ENCODE peak calls at places on chromosomes 11 and 22, in five cellular contexts. C is mammary epithelial cell, W is cardiac muscle cell, G is OCI-LY7, M is left ventricle myocardium inferior. U is an unnamed sample.

GRCh38 chr22:47371263-47372090 is 609.0 kb downstream of the TBC1D22A start:
- DNase-seq in W (no peak), M (no peak), C (no peak), G (no peak), U (no peak)

GRCh38 chr11:76673164-76674142 is 2.9 kb upstream of the LRRC32 start:
- DNase-seq in M (no peak), W (no peak), G (peak; percentile 55), C (no peak), U (no peak)

GRCh38 chr11:86688398-86689179 is 16.2 kb upstream of the ME3 start:
- DNase-seq in G (no peak), W (no peak), C (no peak), M (no peak), U (no peak)

GRCh38 chr11:94400839-94401772 is at the start of gene GPR83:
- DNase-seq in G (no peak), M (peak; percentile 19), W (peak; percentile 63), C (peak; percentile 23), U (no peak)

GRCh38 chr11:86245369-86246292 is 1.1 kb downstream of the EED start:
- DNase-seq in C (peak; percentile 19), W (peak; percentile 14), M (no peak), G (peak; percentile 14), U (no peak)

GRCh38 chr22:49668402-49668801 is 159.3 kb downstream of the BRD1 start:
- DNase-seq in M (no peak), C (no peak), G (no peak), W (no peak), U (no peak)

GRCh38 chr11:26283852-26284421 is 48.0 kb upstream of the ANO3 start:
- DNase-seq in W (peak; percentile 10), G (no peak), C (no peak), M (no peak), U (no peak)

GRCh38 chr11:122007611-122008071 is 108.4 kb downstream of the BLID start:
- DNase-seq in W (no peak), C (no peak), M (peak; percentile 32), G (no peak), U (no peak)

GRCh38 chr11:130215531-130216220 is 56.1 kb downstream of the ST14 start:
- DNase-seq in M (no peak), G (no peak), W (peak; percentile 24), C (no peak), U (no peak)

GRCh38 chr11:11027271-11027670 is 169.4 kb upstream of the ZBED5 start:
- DNase-seq in W (no peak), C (peak; percentile 83), M (no peak), G (no peak), U (peak; percentile 41)

GRCh38 chr11:11025087-11025486 is 167.2 kb upstream of the ZBED5 start:
- DNase-seq in G (no peak), W (no peak), M (no peak), C (peak; percentile 65), U (peak; percentile 4)

GRCh38 chr11:11020747-11021149 is 162.9 kb upstream of the ZBED5 start:
- DNase-seq in C (no peak), M (no peak), G (no peak), W (peak; percentile 4), U (no peak)

GRCh38 chr11:11020219-11020726 is 162.4 kb upstream of the ZBED5 start:
- DNase-seq in W (no peak), G (no peak), C (no peak), M (no peak), U (no peak)

GRCh38 chr11:11022126-11022730 is 164.4 kb upstream of the ZBED5 start:
- DNase-seq in C (no peak), W (peak; percentile 28), G (peak; percentile 38), M (no peak), U (peak; percentile 44)
- TF ChIP-seq CTCF in C (peak; percentile 46), W (peak; percentile 47), G (peak; percentile 78), M (peak; percentile 65), U (peak; percentile 42)

GRCh38 chr11:117607449-117607848 is 189.6 kb downstream of the DSCAML1 start:
- DNase-seq in W (peak; percentile 39), M (no peak), G (no peak), C (no peak), U (no peak)
- H3K27ac ChIP-seq in W (no peak overlapping the region), M (no peak overlapping the region), G (no peak overlapping the region), C (no peak overlapping the region), U (no peak overlapping the region)

DNA sequence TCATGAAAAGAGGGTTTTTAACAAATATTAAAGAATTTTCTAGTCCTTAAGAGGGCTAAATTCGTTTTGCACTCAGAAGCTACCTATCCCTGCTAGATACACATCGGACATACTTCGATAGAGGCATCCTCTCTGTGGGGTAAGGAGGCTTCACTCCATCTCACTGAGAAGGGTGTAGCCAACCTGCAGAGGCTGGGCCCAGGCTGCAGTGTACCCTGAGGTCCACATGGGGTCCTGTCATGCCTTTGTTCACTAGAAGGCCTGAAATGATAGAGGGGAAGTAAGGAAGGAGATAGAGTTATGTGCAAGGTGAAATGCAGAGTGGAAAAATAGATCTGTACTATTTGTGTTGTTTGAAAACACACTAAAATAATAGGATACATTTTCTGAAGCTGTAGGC is 45.6 kb downstream of the IGSF9B start:
- DNase-seq in G (no peak), C (no peak), W (no peak), M (no peak), U (no peak)
- TF ChIP-seq CTCF in G (peak; percentile 47), C (peak; percentile 11), W (peak; percentile 24), M (no peak), U (no peak)

GRCh38 chr11:27412192-27412691 is 49.2 kb upstream of the CCDC34 start:
- DNase-seq in C (no peak), M (no peak), G (no peak), W (no peak), U (no peak)
- H3K27ac ChIP-seq in C (peak overlapping the region; percentile 72), M (no peak overlapping the region), G (no peak overlapping the region), W (no peak overlapping the region), U (no peak overlapping the region)

DNA sequence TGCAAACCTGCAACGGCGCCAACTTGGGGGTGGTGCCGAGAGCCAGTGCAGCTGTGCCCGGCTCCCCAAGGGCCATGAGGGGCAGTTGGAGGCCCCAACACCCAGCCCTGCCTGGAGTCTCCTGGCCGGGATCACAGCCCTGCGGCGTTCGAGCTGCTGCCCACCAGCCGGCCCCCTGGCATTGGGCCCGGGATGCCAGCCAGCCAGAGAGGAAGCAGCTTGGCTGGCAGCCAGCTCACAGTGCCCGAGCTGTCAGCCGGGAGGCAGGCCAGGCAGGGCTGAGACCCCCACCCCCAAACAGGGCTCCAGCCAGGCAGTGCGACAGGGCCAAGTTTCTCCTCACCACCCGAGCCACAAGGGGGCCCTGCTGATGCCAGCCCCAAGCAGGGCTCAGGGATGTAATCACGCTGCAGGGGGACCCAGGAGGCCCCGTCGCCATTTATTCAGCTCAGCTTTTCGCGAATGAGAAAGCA is 26.0 kb upstream of the TCF20 start:
- DNase-seq in C (no peak), W (no peak), G (peak; percentile 77), M (peak; percentile 51), U (no peak)
- TF ChIP-seq CTCF in C (peak; percentile 29), W (no peak), G (peak; percentile 83), M (no peak), U (no peak)

GRCh38 chr11:19660076-19660475 is 52.6 kb upstream of the NAV2 start:
- DNase-seq in M (no peak), W (no peak), C (peak; percentile 98), G (no peak), U (peak; percentile 89)
- H3K27ac ChIP-seq in M (no peak overlapping the region), W (no peak overlapping the region), C (peak overlapping the region; percentile 69), G (no peak overlapping the region), U (peak overlapping the region; percentile 71)

GRCh38 chr11:6012055-6012668 is 5.4 kb upstream of the OR56A4 start:
- DNase-seq in C (no peak), G (no peak), M (no peak), W (no peak), U (no peak)
- TF ChIP-seq CTCF in C (no peak), G (no peak), M (no peak), W (no peak), U (no peak)

DNA sequence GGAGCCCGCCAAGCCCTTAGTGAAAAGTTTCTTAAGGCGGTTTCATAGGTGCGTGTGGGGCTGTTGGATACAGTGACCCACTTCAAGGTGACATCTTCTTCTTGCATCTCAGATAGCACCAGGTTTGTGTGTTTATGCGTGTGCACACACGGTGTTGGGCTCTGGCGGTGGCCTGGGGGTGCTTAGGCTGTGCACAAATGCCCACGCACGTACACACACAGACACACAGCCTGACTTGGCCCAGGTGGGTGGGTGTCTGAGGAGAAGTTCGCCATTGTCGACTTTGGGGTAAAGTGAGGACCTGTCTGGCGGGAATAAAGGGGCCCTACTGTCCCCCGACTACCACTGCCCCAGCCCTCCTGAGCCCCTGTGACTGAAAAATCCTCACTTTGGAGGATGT is 103.8 kb downstream of the KCNQ1 start:
- DNase-seq in M (no peak), W (no peak), G (no peak), C (no peak), U (no peak)
- H3K27ac ChIP-seq in M (no peak overlapping the region), W (no peak overlapping the region), G (no peak overlapping the region), C (no peak overlapping the region), U (no peak overlapping the region)

GRCh38 chr11:96241351-96241841 is 101.6 kb downstream of the MAML2 start:
- DNase-seq in M (no peak), C (no peak), G (peak; percentile 43), W (no peak), U (no peak)
- TF ChIP-seq CTCF in M (no peak), C (peak; percentile 5), G (peak; percentile 69), W (no peak), U (no peak)